ENCODE peak calls at places on chromosomes 7 and 10, in eight cellular contexts. G is pancreas, T is breast epithelium, A is GM23338, B is cardiac muscle cell, M is SJCRH30, C is BE2C, Z is RWPE2. Q is an unnamed sample.
A peak's percentile ranks its signal among the peaks of the same experiment; 100 is the strongest.

GRCh38 chr7:83850941-83851340 is 202.0 kb upstream of the SEMA3E start:
- DNase-seq in Z (no peak), C (no peak), M (no peak), B (no peak), T (no peak), A (no peak), G (no peak), Q (no peak)

GRCh38 chr10:52818019-52818418 is 45.4 kb upstream of the MBL2 start:
- DNase-seq in T (no peak), M (peak; percentile 40), A (peak; percentile 90), G (no peak), C (no peak), B (peak; percentile 60), Z (no peak), Q (no peak)

GRCh38 chr7:8094164-8095140 is 125.9 kb downstream of the GLCCI1 start:
- DNase-seq in Z (no peak), G (no peak), C (no peak), T (no peak), M (no peak), A (no peak), B (no peak), Q (no peak)

GRCh38 chr7:121428857-121429489 is 32.9 kb upstream of the FAM3C start:
- DNase-seq in M (no peak), Z (no peak), B (peak; percentile 72), C (no peak), T (no peak), G (no peak), A (no peak), Q (peak; percentile 54)

GRCh38 chr7:106400990-106401389 is 116.2 kb upstream of the NAMPT start:
- DNase-seq in C (no peak), M (no peak), B (no peak), T (no peak), A (peak; percentile 43), G (no peak), Z (no peak), Q (no peak)

GRCh38 chr7:80942261-80943041 is 23.6 kb upstream of the SEMA3C start:
- DNase-seq in A (peak; percentile 21), T (peak; percentile 53), G (peak; percentile 33), C (peak; percentile 29), B (peak; percentile 96), Z (peak; percentile 89), M (peak; percentile 82), Q (peak; percentile 11)

GRCh38 chr10:113023017-113023416 is 73.0 kb downstream of the TCF7L2 start:
- DNase-seq in M (no peak), T (no peak), C (no peak), B (no peak), Z (no peak), A (no peak), G (no peak), Q (peak; percentile 91)

GRCh38 chr10:48511066-48511854 is 93.6 kb downstream of the ARHGAP22 start:
- DNase-seq in G (no peak), C (no peak), M (no peak), Z (no peak), B (no peak), A (no peak), T (no peak), Q (no peak)

GRCh38 chr10:132548106-132548823 is 10.7 kb downstream of the INPP5A start:
- DNase-seq in C (no peak), Z (no peak), A (no peak), M (no peak), G (no peak), T (no peak), B (no peak), Q (no peak)

GRCh38 chr7:109901916-109902315 is 1189.0 kb upstream of the LRRN3 start:
- DNase-seq in Z (no peak), C (no peak), B (no peak), G (no peak), A (no peak), T (no peak), M (no peak), Q (no peak)

GRCh38 chr7:3879337-3880054 is 578.4 kb downstream of the SDK1 start:
- DNase-seq in M (no peak), G (no peak), Z (no peak), A (no peak), C (no peak), T (no peak), B (no peak), Q (peak; percentile 74)

GRCh38 chr10:119516381-119517234 is 25.9 kb downstream of the RGS10 start:
- DNase-seq in Z (no peak), B (peak; percentile 25), M (no peak), A (no peak), C (no peak), G (no peak), T (no peak), Q (no peak)
- H3K4me1 ChIP-seq in Z (peaks cover 12% of the 10 kb centered on the region), B (peaks cover 24% of the 10 kb centered on the region), M (peaks cover 7% of the 10 kb centered on the region), A (peaks cover 5% of the 10 kb centered on the region), C (no peaks in the 10 kb centered on the region), G (no peaks in the 10 kb centered on the region), T (no peaks in the 10 kb centered on the region), Q (peaks cover 8% of the 10 kb centered on the region)

GRCh38 chr7:26100940-26101339 is 51.1 kb upstream of the NFE2L3 start:
- DNase-seq in T (no peak), B (no peak), M (no peak), C (no peak), G (no peak), Z (no peak), A (peak; percentile 46), Q (no peak)
- H3K4me1 ChIP-seq in T (no peaks in the 10 kb centered on the region), B (no peaks in the 10 kb centered on the region), M (no peaks in the 10 kb centered on the region), C (no peaks in the 10 kb centered on the region), G (no peaks in the 10 kb centered on the region), Z (peaks cover 5% of the 10 kb centered on the region), A (peaks cover 26% of the 10 kb centered on the region), Q (no peaks in the 10 kb centered on the region)

DNA sequence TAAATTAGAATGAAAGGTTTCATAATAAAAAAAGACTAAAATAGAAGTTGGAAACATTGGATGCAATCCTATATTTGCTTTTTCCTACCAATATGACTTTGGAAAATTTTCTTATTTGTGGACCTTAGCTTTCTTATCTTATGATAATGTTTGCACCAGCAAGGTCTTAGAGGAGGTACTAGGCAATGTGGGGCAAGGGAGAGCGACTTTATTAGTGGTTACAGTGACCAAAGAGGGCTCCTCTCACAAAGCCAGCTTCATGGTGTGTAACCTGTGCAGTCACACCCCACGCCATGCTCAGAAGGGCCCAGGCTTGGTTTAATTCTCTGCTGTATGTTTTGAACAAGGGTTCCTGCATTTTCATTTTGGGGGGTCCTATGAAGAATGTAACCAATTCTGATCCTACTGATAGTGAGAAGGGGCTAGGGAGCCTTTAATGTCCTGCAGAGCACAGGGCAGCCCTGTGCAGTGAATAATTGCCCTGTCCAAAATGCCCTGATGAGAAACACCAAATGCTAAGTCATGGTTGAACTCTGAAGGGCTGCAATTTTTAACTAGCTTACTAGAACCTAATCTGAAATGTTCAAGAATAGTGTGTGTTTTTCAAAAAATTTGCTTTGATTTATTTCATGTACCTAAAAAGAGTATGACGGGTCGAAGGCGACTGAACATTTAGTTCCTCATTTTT is 1047.8 kb downstream of the LRMDA start:
- DNase-seq in Z (no peak), M (no peak), A (no peak), C (no peak), G (peak; percentile 37), B (no peak), T (no peak), Q (no peak)
- H3K4me1 ChIP-seq in Z (no peaks in the 10 kb centered on the region), M (no peaks in the 10 kb centered on the region), A (no peaks in the 10 kb centered on the region), C (no peaks in the 10 kb centered on the region), G (no peaks in the 10 kb centered on the region), B (no peaks in the 10 kb centered on the region), T (no peaks in the 10 kb centered on the region), Q (no peaks in the 10 kb centered on the region)

DNA sequence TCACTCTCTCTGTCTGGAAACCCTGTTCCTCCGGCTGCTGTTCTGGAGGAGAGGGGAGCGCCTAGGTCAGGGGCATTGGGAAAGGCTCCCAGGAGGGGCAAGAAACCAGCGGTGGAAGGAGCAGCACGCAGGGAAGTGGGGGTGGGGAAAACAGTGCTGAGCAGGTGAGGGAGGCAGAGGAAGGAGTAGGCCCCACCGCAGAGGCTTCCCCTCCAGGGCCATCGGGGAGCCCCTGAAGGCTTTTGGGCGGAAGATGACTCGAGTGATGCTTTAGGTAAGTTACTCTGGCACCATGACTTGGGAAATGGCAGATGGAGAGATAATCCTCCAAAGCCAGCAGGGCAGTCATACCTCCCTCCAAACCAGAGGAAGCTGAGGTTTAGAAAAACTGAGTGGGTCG is 106.5 kb upstream of the ANLN start:
- DNase-seq in A (no peak), Z (no peak), T (no peak), G (no peak), M (no peak), C (no peak), B (no peak), Q (no peak)
- H3K4me1 ChIP-seq in A (peaks cover 62% of the 10 kb centered on the region), Z (peaks cover 16% of the 10 kb centered on the region), T (peaks cover 5% of the 10 kb centered on the region), G (peaks cover 3% of the 10 kb centered on the region), M (peaks cover 20% of the 10 kb centered on the region), C (peaks cover 18% of the 10 kb centered on the region), B (peaks cover 15% of the 10 kb centered on the region), Q (peaks cover 9% of the 10 kb centered on the region)

GRCh38 chr7:105346593-105347322 is 42.0 kb downstream of the SRPK2 start:
- DNase-seq in M (no peak), T (no peak), A (no peak), Z (no peak), B (peak; percentile 35), C (no peak), G (no peak), Q (peak; percentile 53)
- H3K4me1 ChIP-seq in M (peaks cover 3% of the 10 kb centered on the region), T (no peaks in the 10 kb centered on the region), A (peaks cover 29% of the 10 kb centered on the region), Z (no peaks in the 10 kb centered on the region), B (peaks cover 15% of the 10 kb centered on the region), C (no peaks in the 10 kb centered on the region), G (no peaks in the 10 kb centered on the region), Q (peaks cover 7% of the 10 kb centered on the region)

Q was measured in thyroid gland.